ENCODE peak calls at places on chromosome 22, in ten cellular contexts. H is OCI-M1; J is lung; A is stimulated activated CD4-positive, alpha-beta T cell treated with anti-CD3 and anti-CD28 coated beads, Interleukin-12 subunit alpha, Interleukin-12 subunit beta, amount 100 ng/mL, for 48 hours; D is NCI-H1092 treated with DMSO at 0.1 percent for 48 hours; V is T follicular helper cell; M is AG09319; N is HFFc6; Y is NCI-H2081; X is AG08396. W is an unnamed sample.

GRCh38 chr22:43890901-43891331 is 897 bp downstream of the PNPLA5 start:
- DNase-seq in H (no peak), J (no peak), A (no peak), D (no peak), V (no peak), M (no peak), N (no peak), Y (no peak), X (no peak), W (no peak)

GRCh38 chr22:32333769-32334639 is 23.7 kb upstream of the RFPL3 start:
- DNase-seq in H (no peak), J (no peak), A (no peak), D (no peak), V (no peak), M (no peak), N (no peak), Y (no peak), X (no peak), W (no peak)

GRCh38 chr22:21080435-21081137 is 34.8 kb downstream of the LRRC74B start:
- DNase-seq in H (no peak), J (no peak), A (no peak), D (no peak), V (no peak), M (no peak), N (no peak), Y (no peak), X (no peak), W (no peak)

GRCh38 chr22:19993926-19994325 is 22.7 kb downstream of the ARVCF start:
- DNase-seq in H (no peak), J (no peak), A (no peak), D (no peak), V (no peak), M (no peak), N (no peak), Y (no peak), X (no peak), W (no peak)

GRCh38 chr22:47374901-47375575 is 612.6 kb downstream of the TBC1D22A start:
- DNase-seq in H (no peak), J (no peak), A (no peak), D (no peak), V (no peak), M (no peak), N (no peak), Y (no peak), X (no peak), W (no peak)

GRCh38 chr22:37498289-37498909 is 12.2 kb upstream of the MFNG start:
- DNase-seq in H (peak; percentile 50), J (no peak), A (peak; percentile 60), D (peak; percentile 25), V (peak; percentile 61), M (no peak), N (no peak), Y (peak; percentile 3), X (no peak), W (peak; percentile 97)

GRCh38 chr22:20487715-20488114 is 7.9 kb downstream of the KLHL22 start:
- DNase-seq in H (no peak), J (no peak), A (no peak), D (no peak), V (no peak), M (no peak), N (no peak), Y (no peak), X (no peak), W (no peak)

GRCh38 chr22:42388130-42388797 is 43.9 kb downstream of the NFAM1 start:
- DNase-seq in H (no peak), J (no peak), A (no peak), D (peak; percentile 92), V (no peak), M (no peak), N (no peak), Y (peak; percentile 74), X (peak; percentile 41), W (no peak)

GRCh38 chr22:21754523-21755128 is 19.0 kb upstream of the YPEL1 start:
- DNase-seq in H (peak; percentile 95), J (no peak), A (no peak), D (no peak), V (no peak), M (no peak), N (no peak), Y (no peak), X (no peak), W (peak; percentile 33)

GRCh38 chr22:42473484-42474193 is 41.4 kb upstream of the NFAM1 start:
- DNase-seq in H (peak; percentile 77), J (no peak), A (peak; percentile 26), D (peak; percentile 31), V (no peak), M (peak; percentile 32), N (peak; percentile 57), Y (peak; percentile 34), X (peak; percentile 49), W (no peak)

GRCh38 chr22:50017701-50018224 is 5.2 kb upstream of the IL17REL start:
- DNase-seq in H (no peak), J (no peak), A (no peak), D (no peak), V (no peak), M (no peak), N (no peak), Y (no peak), X (no peak), W (no peak)

GRCh38 chr22:24486501-24486921 is 8.6 kb upstream of the UPB1 start:
- DNase-seq in H (peak; percentile 52), J (no peak), A (peak; percentile 19), D (no peak), V (no peak), M (no peak), N (peak; percentile 83), Y (no peak), X (peak; percentile 73), W (no peak)